ENCODE peak calls at places on chromosomes 11 and 22, in eight cellular contexts. One of them, this sample, is unnamed.

GRCh38 chr11:11073996-11074395 is 216.1 kb upstream of the ZBED5 start:
- DNase-seq in cardiac muscle cell: no peak
- DNase-seq in Calu3: no peak
- DNase-seq in PC-9: no peak
- DNase-seq in cardiac fibroblast: no peak
- DNase-seq in GM20000: no peak
- DNase-seq in CD4-positive, alpha-beta T cell: no peak
- DNase-seq in HFFc6: no peak
- DNase-seq in this sample: no peak

GRCh38 chr22:28442951-28443876 is 236.4 kb downstream of the TTC28 start:
- DNase-seq in GM20000: peak; percentile 25
- DNase-seq in cardiac muscle cell: peak; percentile 87
- DNase-seq in HFFc6: peak; percentile 66
- DNase-seq in CD4-positive, alpha-beta T cell: no peak
- DNase-seq in PC-9: no peak
- DNase-seq in cardiac fibroblast: peak; percentile 80
- DNase-seq in Calu3: peak; percentile 11
- DNase-seq in this sample: peak; percentile 23

GRCh38 chr11:36073411-36074203 is 129.7 kb downstream of the LDLRAD3 start:
- DNase-seq in cardiac muscle cell: peak; percentile 82
- DNase-seq in Calu3: no peak
- DNase-seq in CD4-positive, alpha-beta T cell: no peak
- DNase-seq in GM20000: no peak
- DNase-seq in HFFc6: peak; percentile 74
- DNase-seq in PC-9: no peak
- DNase-seq in cardiac fibroblast: peak; percentile 91
- DNase-seq in this sample: no peak

GRCh38 chr11:77127969-77128691 is at the start of gene MYO7A:
- DNase-seq in HFFc6: peak; percentile 19
- DNase-seq in CD4-positive, alpha-beta T cell: no peak
- DNase-seq in GM20000: no peak
- DNase-seq in Calu3: peak; percentile 47
- DNase-seq in cardiac muscle cell: peak; percentile 58
- DNase-seq in cardiac fibroblast: no peak
- DNase-seq in PC-9: no peak
- DNase-seq in this sample: no peak

GRCh38 chr11:11243258-11243789 is 109.7 kb downstream of the CSNK2A3 start:
- DNase-seq in PC-9: no peak
- DNase-seq in GM20000: no peak
- DNase-seq in CD4-positive, alpha-beta T cell: no peak
- DNase-seq in HFFc6: no peak
- DNase-seq in cardiac muscle cell: no peak
- DNase-seq in Calu3: no peak
- DNase-seq in cardiac fibroblast: no peak
- DNase-seq in this sample: no peak

GRCh38 chr11:104665631-104666030 is 232.6 kb downstream of the CASP12 start:
- DNase-seq in Calu3: no peak
- DNase-seq in HFFc6: no peak
- DNase-seq in PC-9: no peak
- DNase-seq in cardiac fibroblast: peak; percentile 73
- DNase-seq in CD4-positive, alpha-beta T cell: no peak
- DNase-seq in cardiac muscle cell: peak; percentile 77
- DNase-seq in GM20000: no peak
- DNase-seq in this sample: no peak

GRCh38 chr22:22024440-22024839 is 41.9 kb upstream of the TOP3B start:
- DNase-seq in GM20000: no peak
- DNase-seq in Calu3: no peak
- DNase-seq in PC-9: no peak
- DNase-seq in HFFc6: no peak
- DNase-seq in cardiac fibroblast: no peak
- DNase-seq in cardiac muscle cell: no peak
- DNase-seq in CD4-positive, alpha-beta T cell: no peak
- DNase-seq in this sample: no peak

GRCh38 chr11:61752117-61752924 is at the start of gene MYRF:
- DNase-seq in HFFc6: peak; percentile 5
- DNase-seq in CD4-positive, alpha-beta T cell: peak; percentile 60
- DNase-seq in PC-9: no peak
- DNase-seq in Calu3: peak; percentile 80
- DNase-seq in cardiac muscle cell: peak; percentile 58
- DNase-seq in GM20000: peak; percentile 90
- DNase-seq in cardiac fibroblast: peak; percentile 26
- DNase-seq in this sample: peak; percentile 87

GRCh38 chr11:15852179-15852578 is 504.2 kb downstream of the SOX6 start:
- DNase-seq in cardiac fibroblast: peak; percentile 57
- DNase-seq in GM20000: no peak
- DNase-seq in CD4-positive, alpha-beta T cell: no peak
- DNase-seq in PC-9: no peak
- DNase-seq in Calu3: peak; percentile 42
- DNase-seq in cardiac muscle cell: no peak
- DNase-seq in HFFc6: no peak
- DNase-seq in this sample: no peak

GRCh38 chr11:27495710-27496300 is 10.8 kb downstream of the LIN7C start:
- DNase-seq in PC-9: no peak
- DNase-seq in GM20000: no peak
- DNase-seq in HFFc6: no peak
- DNase-seq in Calu3: no peak
- DNase-seq in CD4-positive, alpha-beta T cell: no peak
- DNase-seq in cardiac muscle cell: no peak
- DNase-seq in cardiac fibroblast: no peak
- DNase-seq in this sample: no peak

GRCh38 chr11:128779036-128779435 is 85.2 kb downstream of the FLI1 start:
- DNase-seq in CD4-positive, alpha-beta T cell: no peak
- DNase-seq in GM20000: no peak
- DNase-seq in HFFc6: peak; percentile 81
- DNase-seq in cardiac muscle cell: peak; percentile 43
- DNase-seq in cardiac fibroblast: peak; percentile 53
- DNase-seq in PC-9: no peak
- DNase-seq in Calu3: no peak
- DNase-seq in this sample: no peak

GRCh38 chr22:24951942-24952836 is at the start of gene KIAA1671:
- DNase-seq in CD4-positive, alpha-beta T cell: peak; percentile 84
- DNase-seq in GM20000: peak; percentile 97
- DNase-seq in cardiac fibroblast: peak; percentile 67
- DNase-seq in Calu3: peak; percentile 96
- DNase-seq in PC-9: peak; percentile 67
- DNase-seq in HFFc6: peak; percentile 23
- DNase-seq in cardiac muscle cell: peak; percentile 81
- DNase-seq in this sample: peak; percentile 97

GRCh38 chr22:45925811-45926351 is 51.1 kb downstream of the WNT7B start:
- DNase-seq in cardiac muscle cell: no peak
- DNase-seq in cardiac fibroblast: peak; percentile 14
- DNase-seq in Calu3: no peak
- DNase-seq in CD4-positive, alpha-beta T cell: no peak
- DNase-seq in HFFc6: no peak
- DNase-seq in GM20000: no peak
- DNase-seq in PC-9: no peak
- DNase-seq in this sample: no peak

GRCh38 chr11:130282111-130282510 is 32.6 kb downstream of the ZBTB44 start:
- DNase-seq in GM20000: no peak
- DNase-seq in PC-9: peak; percentile 5
- DNase-seq in cardiac muscle cell: no peak
- DNase-seq in Calu3: no peak
- DNase-seq in cardiac fibroblast: no peak
- DNase-seq in HFFc6: no peak
- DNase-seq in CD4-positive, alpha-beta T cell: no peak
- DNase-seq in this sample: no peak

GRCh38 chr11:133724116-133724515 is 121.2 kb downstream of the SPATA19 start:
- DNase-seq in CD4-positive, alpha-beta T cell: no peak
- DNase-seq in PC-9: no peak
- DNase-seq in HFFc6: no peak
- DNase-seq in cardiac fibroblast: no peak
- DNase-seq in cardiac muscle cell: no peak
- DNase-seq in GM20000: no peak
- DNase-seq in Calu3: no peak
- DNase-seq in this sample: no peak

GRCh38 chr22:33418483-33418882 is 360.3 kb upstream of the SYN3 start:
- DNase-seq in CD4-positive, alpha-beta T cell: no peak
- DNase-seq in GM20000: no peak
- DNase-seq in cardiac muscle cell: no peak
- DNase-seq in Calu3: no peak
- DNase-seq in PC-9: no peak
- DNase-seq in HFFc6: no peak
- DNase-seq in cardiac fibroblast: no peak
- DNase-seq in this sample: no peak

GRCh38 chr22:42902875-42903510 is 45.9 kb upstream of the ARFGAP3 start:
- DNase-seq in CD4-positive, alpha-beta T cell: no peak
- DNase-seq in cardiac muscle cell: peak; percentile 54
- DNase-seq in HFFc6: no peak
- DNase-seq in cardiac fibroblast: peak; percentile 50
- DNase-seq in GM20000: no peak
- DNase-seq in Calu3: no peak
- DNase-seq in PC-9: no peak
- DNase-seq in this sample: no peak
- TF ChIP-seq CTCF in CD4-positive, alpha-beta T cell: no peak
- TF ChIP-seq CTCF in cardiac muscle cell: no peak
- TF ChIP-seq CTCF in HFFc6: no peak
- TF ChIP-seq CTCF in cardiac fibroblast: no peak
- TF ChIP-seq CTCF in GM20000: no peak
- TF ChIP-seq CTCF in Calu3: no peak
- TF ChIP-seq CTCF in PC-9: no peak
- TF ChIP-seq CTCF in this sample: no peak

DNA sequence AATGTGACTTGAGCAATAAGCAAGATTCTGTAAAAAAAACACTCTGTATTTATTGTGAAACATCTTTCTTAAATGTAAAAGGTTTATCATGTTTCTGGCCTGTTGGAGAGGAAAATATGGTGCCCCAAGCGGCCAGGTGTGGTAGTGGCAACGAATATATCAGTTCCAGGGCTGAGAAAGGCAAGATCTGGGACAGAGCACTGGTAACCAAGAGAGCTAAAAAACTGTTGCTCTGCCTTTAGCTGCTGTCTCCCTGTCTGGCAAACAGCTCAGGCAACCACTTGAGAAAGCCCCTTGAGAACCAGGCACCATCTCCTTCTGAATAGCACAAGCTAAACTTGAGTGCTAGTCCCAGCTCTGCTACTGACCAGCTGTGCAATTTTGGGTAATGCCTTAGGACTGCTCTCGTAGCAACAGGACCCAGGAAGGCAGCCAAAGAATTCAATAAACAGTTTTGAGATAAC is 129.9 kb downstream of the KCNC1 start:
- DNase-seq in cardiac muscle cell: no peak
- DNase-seq in cardiac fibroblast: no peak
- DNase-seq in HFFc6: no peak
- DNase-seq in GM20000: no peak
- DNase-seq in Calu3: peak; percentile 51
- DNase-seq in PC-9: no peak
- DNase-seq in CD4-positive, alpha-beta T cell: no peak
- DNase-seq in this sample: no peak
- TF ChIP-seq CTCF in cardiac muscle cell: peak; percentile 45
- TF ChIP-seq CTCF in cardiac fibroblast: peak; percentile 61
- TF ChIP-seq CTCF in HFFc6: peak; percentile 74
- TF ChIP-seq CTCF in GM20000: peak; percentile 66
- TF ChIP-seq CTCF in Calu3: peak; percentile 36
- TF ChIP-seq CTCF in PC-9: peak; percentile 84
- TF ChIP-seq CTCF in CD4-positive, alpha-beta T cell: no peak
- TF ChIP-seq CTCF in this sample: peak; percentile 67

DNA sequence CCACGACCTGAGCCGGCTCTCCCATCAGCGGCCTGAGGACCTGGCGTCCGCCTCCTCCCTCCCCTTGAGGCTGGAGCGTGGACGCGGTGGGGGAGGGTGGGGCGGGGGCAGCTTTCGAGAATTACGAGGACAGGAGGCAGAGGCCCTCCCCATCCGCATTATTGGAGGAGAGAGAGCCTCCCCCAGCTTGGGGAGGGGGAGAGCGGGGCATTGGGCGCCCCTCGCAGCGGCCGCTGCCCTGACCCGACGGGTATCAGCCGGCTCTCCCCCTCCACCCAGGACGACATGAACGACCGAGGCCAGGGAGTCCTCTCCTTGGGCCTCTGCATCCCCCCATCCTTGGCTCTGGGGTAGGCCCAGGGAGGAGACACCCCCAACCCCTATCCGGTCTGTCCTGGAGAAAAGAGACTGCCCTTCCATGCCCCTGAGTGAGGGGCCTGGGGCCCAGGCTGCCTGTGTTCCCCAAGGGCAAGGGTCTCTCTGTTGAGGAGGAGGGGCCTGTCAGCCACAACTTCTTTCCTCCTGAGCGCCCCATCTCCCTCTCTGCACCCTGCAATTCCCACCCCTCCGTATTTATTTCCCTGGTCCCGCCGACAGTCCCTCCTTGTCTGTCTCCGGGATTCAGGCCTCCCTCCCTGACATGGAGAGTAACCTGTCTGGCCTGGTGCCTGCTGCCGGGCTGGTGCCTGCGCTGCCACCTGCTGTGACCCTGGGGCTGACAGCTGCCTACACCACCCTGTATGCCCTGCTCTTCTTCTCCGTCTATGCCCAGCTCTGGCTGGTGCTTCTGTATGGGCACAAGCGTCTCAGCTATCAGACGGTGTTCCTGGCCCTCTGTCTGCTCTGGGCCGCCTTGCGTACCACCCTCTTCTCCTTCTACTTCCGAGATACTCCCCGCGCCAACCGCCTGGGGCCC is 495 bp downstream of the GPR137 start:
- DNase-seq in Calu3: peak; percentile 56
- DNase-seq in GM20000: no peak
- DNase-seq in CD4-positive, alpha-beta T cell: no peak
- DNase-seq in cardiac muscle cell: no peak
- DNase-seq in PC-9: no peak
- DNase-seq in HFFc6: no peak
- DNase-seq in cardiac fibroblast: no peak
- DNase-seq in this sample: no peak
- TF ChIP-seq CTCF in Calu3: no peak
- TF ChIP-seq CTCF in GM20000: no peak
- TF ChIP-seq CTCF in CD4-positive, alpha-beta T cell: no peak
- TF ChIP-seq CTCF in cardiac muscle cell: no peak
- TF ChIP-seq CTCF in PC-9: peak; percentile 44
- TF ChIP-seq CTCF in HFFc6: peak; percentile 40
- TF ChIP-seq CTCF in cardiac fibroblast: no peak
- TF ChIP-seq CTCF in this sample: peak; percentile 45

GRCh38 chr22:41487037-41487963 is 18.4 kb downstream of the ACO2 start:
- DNase-seq in CD4-positive, alpha-beta T cell: no peak
- DNase-seq in Calu3: no peak
- DNase-seq in GM20000: no peak
- DNase-seq in cardiac fibroblast: no peak
- DNase-seq in PC-9: peak; percentile 22
- DNase-seq in HFFc6: no peak
- DNase-seq in cardiac muscle cell: no peak
- DNase-seq in this sample: no peak
- TF ChIP-seq CTCF in CD4-positive, alpha-beta T cell: no peak
- TF ChIP-seq CTCF in Calu3: no peak
- TF ChIP-seq CTCF in GM20000: no peak
- TF ChIP-seq CTCF in cardiac fibroblast: no peak
- TF ChIP-seq CTCF in PC-9: no peak
- TF ChIP-seq CTCF in HFFc6: no peak
- TF ChIP-seq CTCF in cardiac muscle cell: no peak
- TF ChIP-seq CTCF in this sample: no peak

This sample was measured in GM13977.